ENCODE peak calls at places on chromosome 19, in four cellular contexts. D is Peyer's patch, T is cardiac muscle cell, R is body of pancreas. H is an unnamed sample. For H3K9me3, the result is how much of the 10 kb centered on the place peaks cover.

GRCh38 chr19:16067205-16067938 is 8.9 kb upstream of the TPM4 start:
- DNase-seq in D (peak), T (peak), R (peak), H (peak)

GRCh38 chr19:54422136-54422535 is 6.9 kb downstream of the TTYH1 start:
- DNase-seq in D (no peak), T (no peak), R (no peak), H (no peak)

GRCh38 chr19:11191273-11191755 is 6.0 kb downstream of the KANK2 start:
- DNase-seq in D (peak), T (peak), R (peak), H (no peak)

GRCh38 chr19:31154021-31154420 is 195.2 kb downstream of the TSHZ3 start:
- DNase-seq in D (no peak), T (peak), R (no peak), H (no peak)

GRCh38 chr19:47267350-47267759 is 7.3 kb upstream of the INAFM1 start:
- DNase-seq in D (no peak), T (no peak), R (peak), H (no peak)

GRCh38 chr19:7862413-7862951 is 11.7 kb downstream of the PRR36 start:
- DNase-seq in D (peak), T (peak), R (peak), H (no peak)

GRCh38 chr19:55640577-55641375 is at the start of gene ZNF580:
- DNase-seq in D (peak), T (peak), R (peak), H (no peak)

GRCh38 chr19:16876904-16877361 is 11.9 kb upstream of the F2RL3 start:
- DNase-seq in D (no peak), T (peak), R (no peak), H (no peak)

GRCh38 chr19:49009828-49010227 is 7.1 kb downstream of the LHB start:
- DNase-seq in D (no peak), T (no peak), R (no peak), H (no peak)

GRCh38 chr19:12866416-12867119 is 14.7 kb downstream of the DNASE2 start:
- DNase-seq in D (no peak), T (no peak), R (peak), H (no peak)

GRCh38 chr19:17706750-17707181 is 12.5 kb upstream of the MAP1S start:
- DNase-seq in D (no peak), T (peak), R (no peak), H (no peak)

GRCh38 chr19:35901055-35901644 is 810 bp upstream of the NFKBID start:
- DNase-seq in D (no peak), T (peak), R (no peak), H (no peak)

GRCh38 chr19:40778045-40778864 is at the start of gene RAB4B:
- DNase-seq in D (peak), T (peak), R (peak), H (peak)

GRCh38 chr19:40781140-40781539 is 3.1 kb downstream of the RAB4B start:
- DNase-seq in D (no peak), T (no peak), R (no peak), H (no peak)

GRCh38 chr19:40777795-40778044 is 327 bp upstream of the RAB4B start:
- DNase-seq in D (no peak), T (no peak), R (no peak), H (no peak)

GRCh38 chr19:40778865-40779284 is 828 bp downstream of the RAB4B start:
- DNase-seq in D (no peak), T (no peak), R (no peak), H (no peak)

DNA sequence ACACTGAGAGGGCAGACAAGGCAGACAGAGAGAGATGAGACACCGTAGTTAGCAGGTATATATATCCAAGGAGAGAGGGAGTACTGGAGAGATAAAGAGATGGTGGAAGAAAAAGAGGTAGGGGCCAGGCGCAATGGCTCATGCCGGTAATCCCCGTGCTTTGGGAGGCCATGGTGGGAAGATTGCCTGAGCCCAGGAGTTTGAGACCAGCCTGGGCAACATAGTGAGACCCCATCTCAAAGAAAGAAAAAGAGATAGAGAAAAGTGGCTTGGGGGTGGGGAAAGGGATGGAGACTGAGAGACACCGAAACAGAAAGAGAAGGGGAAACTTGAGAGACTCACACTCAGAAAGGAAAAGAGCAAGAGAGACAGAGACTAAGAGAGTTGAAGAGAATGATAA is 2.5 kb downstream of the RAB4B start:
- DNase-seq in D (no peak), T (no peak), R (no peak), H (no peak)
- H3K9me3 ChIP-seq in D (under half), T (under half), R (under half), H (under half)

DNA sequence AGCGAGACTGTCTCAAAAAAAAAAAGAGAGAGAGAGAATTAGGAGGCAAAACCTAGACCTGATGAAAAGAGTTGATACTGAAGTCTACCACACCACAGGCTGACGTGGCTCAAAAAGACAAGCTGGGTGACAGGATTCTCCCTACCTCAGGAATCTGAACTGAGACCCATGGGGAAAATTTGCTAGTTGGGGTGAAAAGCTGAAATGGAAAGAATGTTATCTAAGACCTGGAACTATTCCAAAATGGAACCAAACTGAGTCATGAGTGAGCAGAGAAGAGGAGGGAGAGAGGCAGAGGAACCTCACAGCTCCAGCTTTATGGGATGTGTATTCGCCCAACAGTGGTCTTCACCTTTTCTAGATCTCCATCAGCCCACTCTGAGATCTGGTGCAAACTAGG is 11.7 kb downstream of the SMG9 start:
- DNase-seq in D (no peak), T (peak), R (no peak), H (no peak)
- H3K27ac ChIP-seq in D (no peak), T (no peak), R (no peak), H (no peak)

GRCh38 chr19:37087110-37087509 is 8.9 kb downstream of the ZNF420 start:
- DNase-seq in D (no peak), T (no peak), R (no peak), H (no peak)
- H3K9me3 ChIP-seq in D (under half), T (under half), R (under half), H (under half)

GRCh38 chr19:23699521-23699860 is 12.5 kb upstream of the ZNF675 start:
- DNase-seq in D (no peak), T (no peak), R (no peak), H (no peak)

GRCh38 chr19:23698711-23699520 is 11.9 kb upstream of the ZNF675 start:
- DNase-seq in D (no peak), T (no peak), R (peak), H (no peak)
- H3K27ac ChIP-seq in D (no peak), T (peak), R (no peak), H (no peak)

GRCh38 chr19:34787059-34787824 is 14.2 kb upstream of the ZNF599 start:
- DNase-seq in D (no peak), T (no peak), R (no peak), H (no peak)
- H3K9me3 ChIP-seq in D (under half), T (under half), R (under half), H (under half)

DNA sequence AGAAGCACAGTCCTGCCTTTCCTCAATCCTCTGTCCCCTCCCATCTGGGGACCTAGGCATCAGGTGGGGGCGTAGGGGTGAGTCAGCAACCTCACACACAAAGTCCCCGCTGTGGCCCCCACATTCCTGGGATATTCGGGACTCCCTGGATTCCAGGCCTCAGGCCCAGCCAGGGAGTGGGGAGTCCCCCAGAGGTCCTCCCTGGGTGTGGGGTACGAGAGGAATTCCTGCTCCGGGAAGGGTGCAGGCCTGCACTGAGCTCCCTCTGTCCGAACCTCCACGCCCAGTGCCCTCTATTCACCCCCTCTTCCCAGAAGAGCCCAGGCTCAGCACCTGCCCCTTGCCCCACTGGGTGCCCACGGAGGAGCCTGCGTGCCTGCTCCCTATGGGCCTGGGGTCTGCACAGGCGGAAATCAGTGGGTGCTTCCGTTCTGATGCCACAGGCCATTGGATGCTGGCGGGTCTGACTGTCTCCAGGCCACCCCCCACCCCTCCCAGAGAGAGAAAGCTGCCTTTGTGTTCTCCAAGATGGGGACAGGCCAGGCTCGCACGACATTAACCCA is 3.4 kb downstream of the CADM4 start:
- DNase-seq in D (no peak), T (no peak), R (no peak), H (no peak)
- H3K27ac ChIP-seq in D (no peak), T (no peak), R (no peak), H (no peak)

GRCh38 chr19:44255705-44256411 is 3.8 kb upstream of the ZNF233 start:
- DNase-seq in D (no peak), T (no peak), R (no peak), H (no peak)
- H3K9me3 ChIP-seq in D (under half), T (under half), R (half or more), H (under half)

H was measured in AG04450.